ENCODE peak calls at places on chromosomes 2 and 18, in six cellular contexts. A, I, Z, Q, D and W are unnamed samples.

GRCh38 chr18:24443870-24444269 is 16.6 kb upstream of the HRH4 start:
- DNase-seq in D (no peak), A (no peak), Z (no peak), I (no peak), Q (no peak), W (no peak)

GRCh38 chr18:46322411-46322891 is 218.3 kb downstream of the HAUS1 start:
- DNase-seq in Q (no peak), I (no peak), D (no peak), A (no peak), Z (no peak), W (no peak)

GRCh38 chr2:233428438-233428837 is 74.1 kb downstream of the DGKD start:
- DNase-seq in Z (peak), A (no peak), I (no peak), D (no peak), Q (no peak), W (no peak)

GRCh38 chr2:237159006-237159897 is 73.6 kb downstream of the COPS8 start:
- DNase-seq in A (no peak), D (no peak), Z (no peak), I (peak), Q (no peak), W (no peak)

GRCh38 chr18:54020971-54021370 is 203.5 kb downstream of the MBD2 start:
- DNase-seq in D (no peak), Q (no peak), A (no peak), I (no peak), Z (no peak), W (no peak)

GRCh38 chr2:191434072-191434471 is 188.9 kb downstream of the MYO1B start:
- DNase-seq in Z (no peak), Q (no peak), D (no peak), A (no peak), I (no peak), W (no peak)

GRCh38 chr2:38224181-38224580 is 148.2 kb upstream of the CYP1B1 start:
- DNase-seq in I (no peak), A (no peak), Q (no peak), D (no peak), Z (no peak), W (no peak)

GRCh38 chr2:219286436-219287115 is 7.4 kb downstream of the DNAJB2 start:
- DNase-seq in Z (no peak), A (no peak), Q (peak), I (no peak), D (no peak), W (peak)

GRCh38 chr2:84177733-84178132 is 281.3 kb downstream of the SUCLG1 start:
- DNase-seq in A (no peak), I (no peak), D (no peak), Z (no peak), Q (no peak), W (no peak)

GRCh38 chr18:54528942-54529376 is 62.1 kb upstream of the DYNAP start:
- DNase-seq in I (no peak), Z (no peak), Q (no peak), D (no peak), A (no peak), W (no peak)

GRCh38 chr2:43136011-43136799 is 90.2 kb downstream of the ZFP36L2 start:
- DNase-seq in Q (peak), D (no peak), I (no peak), Z (peak), A (no peak), W (no peak)

GRCh38 chr2:30446602-30447148 is 371 bp upstream of the LCLAT1 start:
- DNase-seq in Q (no peak), Z (no peak), I (no peak), D (no peak), A (no peak), W (no peak)

GRCh38 chr2:84694088-84694622 is 177.9 kb downstream of the DNAH6 start:
- DNase-seq in D (no peak), I (no peak), Q (no peak), A (no peak), Z (peak), W (no peak)

GRCh38 chr2:8511868-8512612 is 169.8 kb upstream of the ID2 start:
- DNase-seq in Z (peak), Q (peak), A (no peak), D (no peak), I (no peak), W (no peak)

GRCh38 chr2:162017233-162017632 is 56.8 kb downstream of the DPP4 start:
- DNase-seq in A (no peak), I (no peak), Z (no peak), D (no peak), Q (no peak), W (no peak)